ENCODE peak calls at places on chromosomes 3 and 15, in ten cellular contexts. One of them, this sample, is unnamed.

GRCh38 chr3:107831590-107831989 is 259.2 kb downstream of the CD47 start:
- DNase-seq in HCT116: no peak
- DNase-seq in NCI-H1436: no peak
- DNase-seq in T follicular helper cell: no peak
- DNase-seq in epithelial cell of esophagus: no peak
- DNase-seq in GM03348: no peak
- DNase-seq in Panc1: no peak
- DNase-seq in NT2/D1: no peak
- DNase-seq in HFFc6: no peak
- DNase-seq in stimulated activated CD4-positive, alpha-beta T cell treated with anti-CD3 and anti-CD28 coated beads, TNF-alpha, amount 100 ng/mL, for 4 hours: no peak
- DNase-seq in this sample: no peak

GRCh38 chr15:73558529-73558928 is 74.7 kb downstream of the NPTN start:
- DNase-seq in HCT116: no peak
- DNase-seq in NCI-H1436: no peak
- DNase-seq in T follicular helper cell: no peak
- DNase-seq in epithelial cell of esophagus: no peak
- DNase-seq in GM03348: no peak
- DNase-seq in Panc1: no peak
- DNase-seq in NT2/D1: no peak
- DNase-seq in HFFc6: no peak
- DNase-seq in stimulated activated CD4-positive, alpha-beta T cell treated with anti-CD3 and anti-CD28 coated beads, TNF-alpha, amount 100 ng/mL, for 4 hours: no peak
- DNase-seq in this sample: no peak

GRCh38 chr3:24316887-24317383 is 177.7 kb downstream of the THRB start:
- DNase-seq in HCT116: no peak
- DNase-seq in NCI-H1436: no peak
- DNase-seq in T follicular helper cell: no peak
- DNase-seq in epithelial cell of esophagus: peak; percentile 84
- DNase-seq in GM03348: no peak
- DNase-seq in Panc1: no peak
- DNase-seq in NT2/D1: no peak
- DNase-seq in HFFc6: no peak
- DNase-seq in stimulated activated CD4-positive, alpha-beta T cell treated with anti-CD3 and anti-CD28 coated beads, TNF-alpha, amount 100 ng/mL, for 4 hours: no peak
- DNase-seq in this sample: no peak

GRCh38 chr15:59367022-59367451 is 5.6 kb downstream of the MYO1E start:
- DNase-seq in HCT116: no peak
- DNase-seq in NCI-H1436: no peak
- DNase-seq in T follicular helper cell: no peak
- DNase-seq in epithelial cell of esophagus: peak; percentile 57
- DNase-seq in GM03348: no peak
- DNase-seq in Panc1: no peak
- DNase-seq in NT2/D1: no peak
- DNase-seq in HFFc6: no peak
- DNase-seq in stimulated activated CD4-positive, alpha-beta T cell treated with anti-CD3 and anti-CD28 coated beads, TNF-alpha, amount 100 ng/mL, for 4 hours: no peak
- DNase-seq in this sample: no peak

GRCh38 chr3:143001034-143001368 is 369 bp upstream of the U2SURP start:
- DNase-seq in HCT116: no peak
- DNase-seq in NCI-H1436: no peak
- DNase-seq in T follicular helper cell: no peak
- DNase-seq in epithelial cell of esophagus: no peak
- DNase-seq in GM03348: no peak
- DNase-seq in Panc1: no peak
- DNase-seq in NT2/D1: no peak
- DNase-seq in HFFc6: no peak
- DNase-seq in stimulated activated CD4-positive, alpha-beta T cell treated with anti-CD3 and anti-CD28 coated beads, TNF-alpha, amount 100 ng/mL, for 4 hours: no peak
- DNase-seq in this sample: no peak

GRCh38 chr15:70504305-70504951 is 258.9 kb downstream of the UACA start:
- DNase-seq in HCT116: no peak
- DNase-seq in NCI-H1436: no peak
- DNase-seq in T follicular helper cell: no peak
- DNase-seq in epithelial cell of esophagus: peak; percentile 53
- DNase-seq in GM03348: peak; percentile 76
- DNase-seq in Panc1: no peak
- DNase-seq in NT2/D1: no peak
- DNase-seq in HFFc6: peak; percentile 39
- DNase-seq in stimulated activated CD4-positive, alpha-beta T cell treated with anti-CD3 and anti-CD28 coated beads, TNF-alpha, amount 100 ng/mL, for 4 hours: no peak
- DNase-seq in this sample: peak; percentile 16

GRCh38 chr15:82890338-82891024 is 62.0 kb downstream of the HOMER2 start:
- DNase-seq in HCT116: no peak
- DNase-seq in NCI-H1436: no peak
- DNase-seq in T follicular helper cell: no peak
- DNase-seq in epithelial cell of esophagus: no peak
- DNase-seq in GM03348: no peak
- DNase-seq in Panc1: no peak
- DNase-seq in NT2/D1: no peak
- DNase-seq in HFFc6: no peak
- DNase-seq in stimulated activated CD4-positive, alpha-beta T cell treated with anti-CD3 and anti-CD28 coated beads, TNF-alpha, amount 100 ng/mL, for 4 hours: no peak
- DNase-seq in this sample: no peak

GRCh38 chr3:138559134-138559533 is 34.9 kb downstream of the CEP70 start:
- DNase-seq in HCT116: no peak
- DNase-seq in NCI-H1436: no peak
- DNase-seq in T follicular helper cell: no peak
- DNase-seq in epithelial cell of esophagus: no peak
- DNase-seq in GM03348: no peak
- DNase-seq in Panc1: no peak
- DNase-seq in NT2/D1: no peak
- DNase-seq in HFFc6: no peak
- DNase-seq in stimulated activated CD4-positive, alpha-beta T cell treated with anti-CD3 and anti-CD28 coated beads, TNF-alpha, amount 100 ng/mL, for 4 hours: no peak
- DNase-seq in this sample: no peak

GRCh38 chr3:32335365-32336122 is 56.1 kb upstream of the CMTM7 start:
- DNase-seq in HCT116: no peak
- DNase-seq in NCI-H1436: no peak
- DNase-seq in T follicular helper cell: no peak
- DNase-seq in epithelial cell of esophagus: no peak
- DNase-seq in GM03348: no peak
- DNase-seq in Panc1: no peak
- DNase-seq in NT2/D1: no peak
- DNase-seq in HFFc6: no peak
- DNase-seq in stimulated activated CD4-positive, alpha-beta T cell treated with anti-CD3 and anti-CD28 coated beads, TNF-alpha, amount 100 ng/mL, for 4 hours: no peak
- DNase-seq in this sample: no peak

GRCh38 chr3:58581328-58582091 is 4.3 kb upstream of the FAM107A start:
- DNase-seq in HCT116: no peak
- DNase-seq in NCI-H1436: no peak
- DNase-seq in T follicular helper cell: no peak
- DNase-seq in epithelial cell of esophagus: no peak
- DNase-seq in GM03348: no peak
- DNase-seq in Panc1: no peak
- DNase-seq in NT2/D1: no peak
- DNase-seq in HFFc6: no peak
- DNase-seq in stimulated activated CD4-positive, alpha-beta T cell treated with anti-CD3 and anti-CD28 coated beads, TNF-alpha, amount 100 ng/mL, for 4 hours: no peak
- DNase-seq in this sample: peak; percentile 69

GRCh38 chr15:33794425-33794824 is 173.9 kb upstream of the CHRM5 start:
- DNase-seq in HCT116: no peak
- DNase-seq in NCI-H1436: no peak
- DNase-seq in T follicular helper cell: no peak
- DNase-seq in epithelial cell of esophagus: no peak
- DNase-seq in GM03348: no peak
- DNase-seq in Panc1: no peak
- DNase-seq in NT2/D1: no peak
- DNase-seq in HFFc6: no peak
- DNase-seq in stimulated activated CD4-positive, alpha-beta T cell treated with anti-CD3 and anti-CD28 coated beads, TNF-alpha, amount 100 ng/mL, for 4 hours: no peak
- DNase-seq in this sample: no peak

GRCh38 chr3:159322322-159322939 is 520.6 kb downstream of the MFSD1 start:
- DNase-seq in HCT116: peak; percentile 41
- DNase-seq in NCI-H1436: no peak
- DNase-seq in T follicular helper cell: no peak
- DNase-seq in epithelial cell of esophagus: peak; percentile 29
- DNase-seq in GM03348: peak; percentile 68
- DNase-seq in Panc1: peak; percentile 13
- DNase-seq in NT2/D1: peak; percentile 39
- DNase-seq in HFFc6: no peak
- DNase-seq in stimulated activated CD4-positive, alpha-beta T cell treated with anti-CD3 and anti-CD28 coated beads, TNF-alpha, amount 100 ng/mL, for 4 hours: no peak
- DNase-seq in this sample: peak; percentile 47

GRCh38 chr15:99433757-99434211 is 132.0 kb upstream of the MEF2A start:
- DNase-seq in HCT116: no peak
- DNase-seq in NCI-H1436: no peak
- DNase-seq in T follicular helper cell: no peak
- DNase-seq in epithelial cell of esophagus: no peak
- DNase-seq in GM03348: no peak
- DNase-seq in Panc1: no peak
- DNase-seq in NT2/D1: no peak
- DNase-seq in HFFc6: no peak
- DNase-seq in stimulated activated CD4-positive, alpha-beta T cell treated with anti-CD3 and anti-CD28 coated beads, TNF-alpha, amount 100 ng/mL, for 4 hours: no peak
- DNase-seq in this sample: no peak

GRCh38 chr3:187382609-187383151 is 14.5 kb downstream of the RTP4 start:
- DNase-seq in HCT116: no peak
- DNase-seq in NCI-H1436: no peak
- DNase-seq in T follicular helper cell: no peak
- DNase-seq in epithelial cell of esophagus: no peak
- DNase-seq in GM03348: no peak
- DNase-seq in Panc1: no peak
- DNase-seq in NT2/D1: no peak
- DNase-seq in HFFc6: no peak
- DNase-seq in stimulated activated CD4-positive, alpha-beta T cell treated with anti-CD3 and anti-CD28 coated beads, TNF-alpha, amount 100 ng/mL, for 4 hours: no peak
- DNase-seq in this sample: no peak

GRCh38 chr3:19632099-19633074 is 301.6 kb downstream of the EFHB start:
- DNase-seq in HCT116: no peak
- DNase-seq in NCI-H1436: no peak
- DNase-seq in T follicular helper cell: no peak
- DNase-seq in epithelial cell of esophagus: no peak
- DNase-seq in GM03348: no peak
- DNase-seq in Panc1: no peak
- DNase-seq in NT2/D1: no peak
- DNase-seq in HFFc6: no peak
- DNase-seq in stimulated activated CD4-positive, alpha-beta T cell treated with anti-CD3 and anti-CD28 coated beads, TNF-alpha, amount 100 ng/mL, for 4 hours: no peak
- DNase-seq in this sample: no peak

GRCh38 chr3:173730391-173730790 is 332.8 kb downstream of the NLGN1 start:
- DNase-seq in HCT116: no peak
- DNase-seq in NCI-H1436: no peak
- DNase-seq in T follicular helper cell: no peak
- DNase-seq in epithelial cell of esophagus: no peak
- DNase-seq in GM03348: peak; percentile 12
- DNase-seq in Panc1: no peak
- DNase-seq in NT2/D1: no peak
- DNase-seq in HFFc6: no peak
- DNase-seq in stimulated activated CD4-positive, alpha-beta T cell treated with anti-CD3 and anti-CD28 coated beads, TNF-alpha, amount 100 ng/mL, for 4 hours: no peak
- DNase-seq in this sample: no peak

GRCh38 chr3:169760479-169760878 is 4.4 kb downstream of the TERC start:
- DNase-seq in HCT116: no peak
- DNase-seq in NCI-H1436: no peak
- DNase-seq in T follicular helper cell: no peak
- DNase-seq in epithelial cell of esophagus: peak; percentile 34
- DNase-seq in GM03348: no peak
- DNase-seq in Panc1: no peak
- DNase-seq in NT2/D1: no peak
- DNase-seq in HFFc6: peak; percentile 57
- DNase-seq in stimulated activated CD4-positive, alpha-beta T cell treated with anti-CD3 and anti-CD28 coated beads, TNF-alpha, amount 100 ng/mL, for 4 hours: no peak
- DNase-seq in this sample: no peak

GRCh38 chr15:83092309-83092976 is 15.0 kb upstream of the TM6SF1 start:
- DNase-seq in HCT116: no peak
- DNase-seq in NCI-H1436: no peak
- DNase-seq in T follicular helper cell: no peak
- DNase-seq in epithelial cell of esophagus: peak; percentile 85
- DNase-seq in GM03348: peak; percentile 27
- DNase-seq in Panc1: no peak
- DNase-seq in NT2/D1: no peak
- DNase-seq in HFFc6: peak; percentile 26
- DNase-seq in stimulated activated CD4-positive, alpha-beta T cell treated with anti-CD3 and anti-CD28 coated beads, TNF-alpha, amount 100 ng/mL, for 4 hours: no peak
- DNase-seq in this sample: peak; percentile 79

GRCh38 chr3:46360904-46361303 is 7.0 kb downstream of the CCR2 start:
- DNase-seq in HCT116: no peak
- DNase-seq in NCI-H1436: no peak
- DNase-seq in T follicular helper cell: no peak
- DNase-seq in epithelial cell of esophagus: no peak
- DNase-seq in GM03348: no peak
- DNase-seq in Panc1: no peak
- DNase-seq in NT2/D1: no peak
- DNase-seq in HFFc6: no peak
- DNase-seq in stimulated activated CD4-positive, alpha-beta T cell treated with anti-CD3 and anti-CD28 coated beads, TNF-alpha, amount 100 ng/mL, for 4 hours: no peak
- DNase-seq in this sample: no peak

GRCh38 chr3:190017575-190018288 is 103.0 kb downstream of the P3H2 start:
- DNase-seq in HCT116: peak; percentile 31
- DNase-seq in NCI-H1436: no peak
- DNase-seq in T follicular helper cell: no peak
- DNase-seq in epithelial cell of esophagus: peak; percentile 79
- DNase-seq in GM03348: peak; percentile 48
- DNase-seq in Panc1: peak; percentile 82
- DNase-seq in NT2/D1: no peak
- DNase-seq in HFFc6: peak; percentile 73
- DNase-seq in stimulated activated CD4-positive, alpha-beta T cell treated with anti-CD3 and anti-CD28 coated beads, TNF-alpha, amount 100 ng/mL, for 4 hours: no peak
- DNase-seq in this sample: peak; percentile 42

GRCh38 chr3:32686713-32687112 is 1.7 kb downstream of the CNOT10 start:
- DNase-seq in HCT116: no peak
- DNase-seq in NCI-H1436: no peak
- DNase-seq in T follicular helper cell: no peak
- DNase-seq in epithelial cell of esophagus: peak; percentile 31
- DNase-seq in GM03348: no peak
- DNase-seq in Panc1: no peak
- DNase-seq in NT2/D1: no peak
- DNase-seq in HFFc6: no peak
- DNase-seq in stimulated activated CD4-positive, alpha-beta T cell treated with anti-CD3 and anti-CD28 coated beads, TNF-alpha, amount 100 ng/mL, for 4 hours: no peak
- DNase-seq in this sample: no peak

GRCh38 chr15:56356616-56357015 is 8.6 kb upstream of the TEX9 start:
- DNase-seq in HCT116: no peak
- DNase-seq in NCI-H1436: no peak
- DNase-seq in T follicular helper cell: no peak
- DNase-seq in epithelial cell of esophagus: peak; percentile 40
- DNase-seq in GM03348: peak; percentile 44
- DNase-seq in Panc1: no peak
- DNase-seq in NT2/D1: no peak
- DNase-seq in HFFc6: peak; percentile 12
- DNase-seq in stimulated activated CD4-positive, alpha-beta T cell treated with anti-CD3 and anti-CD28 coated beads, TNF-alpha, amount 100 ng/mL, for 4 hours: no peak
- DNase-seq in this sample: no peak

GRCh38 chr3:178186666-178187065 is 349.6 kb upstream of the KCNMB2 start:
- DNase-seq in HCT116: no peak
- DNase-seq in NCI-H1436: no peak
- DNase-seq in T follicular helper cell: no peak
- DNase-seq in epithelial cell of esophagus: no peak
- DNase-seq in GM03348: no peak
- DNase-seq in Panc1: no peak
- DNase-seq in NT2/D1: no peak
- DNase-seq in HFFc6: no peak
- DNase-seq in stimulated activated CD4-positive, alpha-beta T cell treated with anti-CD3 and anti-CD28 coated beads, TNF-alpha, amount 100 ng/mL, for 4 hours: no peak
- DNase-seq in this sample: no peak